ENCODE peak calls at places on chromosome 1, in ten cellular contexts. B, D, J, R, K, E, H, Z, I and Q are unnamed samples.

GRCh38 chr1:39266269-39266668 is 61.8 kb downstream of the MACF1 start:
- DNase-seq in B (no peak), D (peak), J (no peak), R (no peak), K (no peak), E (no peak), H (no peak), Z (no peak), I (no peak), Q (no peak)

GRCh38 chr1:41639332-41639936 is 155.0 kb upstream of the EDN2 start:
- DNase-seq in B (no peak), D (peak), J (peak), R (no peak), K (no peak), E (peak), H (no peak), Z (no peak), I (no peak), Q (peak)

GRCh38 chr1:93079685-93080141 is 630 bp downstream of the MTF2 start:
- DNase-seq in B (peak), D (peak), J (no peak), R (peak), K (peak), E (no peak), H (no peak), Z (peak), I (peak), Q (no peak)

GRCh38 chr1:118951270-118951936 is 36.7 kb downstream of the TBX15 start:
- DNase-seq in B (no peak), D (no peak), J (no peak), R (no peak), K (no peak), E (no peak), H (no peak), Z (no peak), I (no peak), Q (no peak)

GRCh38 chr1:29331731-29332130 is 95.4 kb downstream of the PTPRU start:
- DNase-seq in B (no peak), D (no peak), J (no peak), R (no peak), K (peak), E (no peak), H (no peak), Z (no peak), I (no peak), Q (no peak)

GRCh38 chr1:219066631-219067349 is 106.9 kb upstream of the LYPLAL1 start:
- DNase-seq in B (no peak), D (peak), J (peak), R (no peak), K (no peak), E (no peak), H (no peak), Z (no peak), I (no peak), Q (no peak)

GRCh38 chr1:235943581-235944114 is 76.9 kb upstream of the LYST start:
- DNase-seq in B (no peak), D (peak), J (peak), R (no peak), K (no peak), E (peak), H (no peak), Z (no peak), I (no peak), Q (no peak)

GRCh38 chr1:101388904-101389546 is 152.2 kb downstream of the S1PR1 start:
- DNase-seq in B (no peak), D (peak), J (peak), R (no peak), K (no peak), E (no peak), H (peak), Z (no peak), I (no peak), Q (peak)

GRCh38 chr1:173414136-173414535 is 63.0 kb upstream of the PRDX6 start:
- DNase-seq in B (no peak), D (no peak), J (no peak), R (no peak), K (no peak), E (no peak), H (no peak), Z (no peak), I (no peak), Q (no peak)

GRCh38 chr1:208569181-208569580 is 325.0 kb upstream of the PLXNA2 start:
- DNase-seq in B (no peak), D (no peak), J (no peak), R (no peak), K (no peak), E (no peak), H (no peak), Z (no peak), I (no peak), Q (no peak)

GRCh38 chr1:2106681-2107405 is 56.6 kb downstream of the PRKCZ start:
- DNase-seq in B (no peak), D (no peak), J (no peak), R (no peak), K (no peak), E (no peak), H (no peak), Z (no peak), I (no peak), Q (no peak)

GRCh38 chr1:2108877-2109580 is 58.8 kb downstream of the PRKCZ start:
- DNase-seq in B (no peak), D (no peak), J (no peak), R (no peak), K (no peak), E (no peak), H (no peak), Z (no peak), I (no peak), Q (no peak)

GRCh38 chr1:2105781-2106524 is 55.7 kb downstream of the PRKCZ start:
- DNase-seq in B (no peak), D (no peak), J (no peak), R (no peak), K (no peak), E (no peak), H (no peak), Z (no peak), I (no peak), Q (no peak)

GRCh38 chr1:2108213-2108876 is 58.1 kb downstream of the PRKCZ start:
- DNase-seq in B (no peak), D (peak), J (peak), R (no peak), K (no peak), E (no peak), H (no peak), Z (no peak), I (no peak), Q (no peak)

GRCh38 chr1:2107586-2108212 is 57.5 kb downstream of the PRKCZ start:
- DNase-seq in B (no peak), D (no peak), J (no peak), R (no peak), K (no peak), E (no peak), H (no peak), Z (no peak), I (no peak), Q (no peak)
- TF ChIP-seq CTCF in B (no peak), D (no peak), J (no peak), R (no peak), K (no peak), E (no peak), H (no peak), Z (no peak), I (no peak), Q (no peak)

GRCh38 chr1:162193815-162194214 is 124.3 kb downstream of the NOS1AP start:
- DNase-seq in B (no peak), D (no peak), J (no peak), R (no peak), K (no peak), E (no peak), H (no peak), Z (no peak), I (no peak), Q (no peak)
- H3K4me3 ChIP-seq in B (no peak), D (no peak), J (no peak), R (no peak), K (no peak), E (no peak), H (no peak), Z (no peak), I (no peak), Q (no peak)

GRCh38 chr1:33500547-33500946 is 28.1 kb downstream of the ZSCAN20 start:
- DNase-seq in B (no peak), D (no peak), J (no peak), R (no peak), K (no peak), E (no peak), H (no peak), Z (no peak), I (no peak), Q (no peak)
- TF ChIP-seq CTCF in B (no peak), D (peak), J (peak), R (no peak), K (no peak), E (no peak), H (no peak), Z (no peak), I (no peak), Q (peak)

DNA sequence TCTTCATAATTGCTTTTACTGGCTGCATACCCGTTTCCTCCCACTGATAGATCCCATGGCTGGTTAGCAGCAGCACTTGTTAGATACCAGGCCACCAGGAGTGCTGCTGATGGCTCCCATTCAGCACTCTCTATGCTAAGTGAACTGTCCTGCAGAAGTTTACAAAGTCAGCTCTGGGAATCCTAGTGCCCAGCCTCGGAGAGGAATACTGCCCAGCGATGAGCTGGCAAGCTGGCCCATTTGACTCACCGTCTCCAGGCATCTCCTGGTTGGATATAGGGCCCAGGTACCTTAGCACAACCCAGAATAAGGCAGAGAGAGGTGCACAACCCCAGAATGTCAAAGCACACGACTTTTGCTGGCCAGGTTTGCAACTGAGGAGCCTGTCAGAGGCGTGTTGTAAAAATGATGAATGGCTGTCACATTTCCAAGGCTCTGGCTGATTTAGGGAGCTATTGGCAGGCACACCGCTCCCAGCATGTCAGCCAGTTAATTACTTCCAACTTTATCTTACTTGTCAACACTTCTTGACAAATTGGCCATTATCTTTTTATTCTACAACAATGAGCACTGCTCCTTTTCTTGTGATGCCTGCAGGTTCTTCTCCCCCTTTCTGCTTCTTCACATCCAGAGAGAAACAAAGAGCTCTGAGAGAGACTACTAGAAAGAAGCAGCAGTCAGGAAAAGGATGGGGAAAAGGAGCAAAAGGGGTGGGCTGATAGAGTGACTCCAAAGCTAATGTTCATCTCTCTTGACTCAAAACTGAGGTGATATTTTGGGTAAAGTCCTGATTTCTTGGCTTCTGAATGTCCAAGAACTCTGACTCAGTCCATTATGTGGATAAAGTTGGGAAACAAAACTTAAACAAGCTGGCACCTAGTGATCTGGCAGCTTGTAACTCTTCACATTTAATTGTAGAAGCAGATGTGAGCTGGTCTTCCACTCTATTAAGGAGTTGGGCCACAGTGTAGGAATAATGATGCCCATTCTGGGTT is 10.8 kb upstream of the ANGPTL7 start:
- DNase-seq in B (no peak), D (no peak), J (peak), R (no peak), K (no peak), E (no peak), H (no peak), Z (no peak), I (no peak), Q (no peak)
- H3K4me3 ChIP-seq in B (no peak), D (no peak), J (no peak), R (no peak), K (no peak), E (no peak), H (no peak), Z (no peak), I (no peak), Q (no peak)

GRCh38 chr1:237804516-237804915 is 86.2 kb downstream of the ZP4 start:
- DNase-seq in B (no peak), D (no peak), J (no peak), R (no peak), K (no peak), E (no peak), H (no peak), Z (no peak), I (no peak), Q (no peak)

GRCh38 chr1:237795558-237795957 is 95.2 kb downstream of the ZP4 start:
- DNase-seq in B (no peak), D (no peak), J (no peak), R (no peak), K (no peak), E (no peak), H (no peak), Z (no peak), I (no peak), Q (no peak)

GRCh38 chr1:237794071-237794470 is 96.7 kb downstream of the ZP4 start:
- DNase-seq in B (no peak), D (peak), J (no peak), R (no peak), K (no peak), E (no peak), H (no peak), Z (no peak), I (no peak), Q (no peak)

GRCh38 chr1:237799762-237800474 is 90.8 kb downstream of the ZP4 start:
- DNase-seq in B (no peak), D (peak), J (peak), R (peak), K (no peak), E (no peak), H (peak), Z (no peak), I (no peak), Q (no peak)
- TF ChIP-seq CTCF in B (no peak), D (peak), J (no peak), R (no peak), K (peak), E (peak), H (peak), Z (no peak), I (no peak), Q (peak)

GRCh38 chr1:167490765-167491164 is 27.6 kb downstream of the CD247 start:
- DNase-seq in B (no peak), D (no peak), J (no peak), R (no peak), K (no peak), E (no peak), H (no peak), Z (no peak), I (no peak), Q (no peak)

GRCh38 chr1:167493372-167493771 is 25.0 kb downstream of the CD247 start:
- DNase-seq in B (no peak), D (no peak), J (no peak), R (no peak), K (no peak), E (no peak), H (no peak), Z (no peak), I (no peak), Q (no peak)

GRCh38 chr1:167491586-167492408 is 26.5 kb downstream of the CD247 start:
- DNase-seq in B (no peak), D (no peak), J (no peak), R (no peak), K (no peak), E (no peak), H (no peak), Z (no peak), I (no peak), Q (no peak)

GRCh38 chr1:167489581-167490340 is 28.6 kb downstream of the CD247 start:
- DNase-seq in B (no peak), D (no peak), J (no peak), R (no peak), K (no peak), E (no peak), H (no peak), Z (no peak), I (no peak), Q (no peak)

GRCh38 chr1:167492509-167492910 is 25.8 kb downstream of the CD247 start:
- DNase-seq in B (no peak), D (no peak), J (no peak), R (no peak), K (no peak), E (no peak), H (peak), Z (no peak), I (no peak), Q (no peak)
- H3K4me3 ChIP-seq in B (no peak), D (no peak), J (no peak), R (no peak), K (no peak), E (no peak), H (no peak), Z (no peak), I (no peak), Q (no peak)

DNA sequence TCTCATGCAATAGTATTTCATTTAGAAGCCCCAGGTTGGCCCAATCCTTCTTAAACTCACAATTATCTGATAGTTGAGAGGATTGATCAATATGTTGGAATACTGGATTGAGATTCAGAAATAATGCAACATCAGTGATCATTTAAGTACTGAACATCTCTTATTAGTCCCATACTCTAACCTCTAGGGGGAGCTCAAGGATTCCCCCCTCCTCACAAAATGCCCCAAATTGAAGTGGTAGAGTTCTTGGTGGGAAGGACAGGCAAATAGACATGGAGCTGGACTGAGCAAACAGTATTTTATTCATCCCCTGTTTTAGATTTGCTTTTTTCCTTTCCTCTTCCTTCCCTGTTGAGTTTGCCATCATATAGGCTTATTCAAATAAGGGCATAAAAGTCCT is 62.8 kb downstream of the NGF start:
- DNase-seq in B (no peak), D (peak), J (peak), R (no peak), K (no peak), E (no peak), H (no peak), Z (no peak), I (no peak), Q (no peak)
- TF ChIP-seq CTCF in B (peak), D (peak), J (peak), R (peak), K (peak), E (peak), H (peak), Z (no peak), I (no peak), Q (peak)